ENCODE peak calls at places on chromosome 21, in eight cellular contexts. One of them, this sample, is unnamed. For H3K9me3, the result is how much of the 10 kb centered on the place peaks cover.

GRCh38 chr21:31220567-31220966 is 123.5 kb downstream of the TIAM1 start:
- ATAC-seq in lung: peak
- ATAC-seq in thoracic aorta: no peak
- ATAC-seq in left lung: no peak
- ATAC-seq in pancreas: no peak
- ATAC-seq in right cardiac atrium: peak
- ATAC-seq in psoas muscle: no peak
- ATAC-seq in HCT116: peak
- ATAC-seq in this sample: no peak

GRCh38 chr21:18249542-18250152 is 5.0 kb downstream of the CHODL start:
- ATAC-seq in thoracic aorta: no peak
- ATAC-seq in HCT116: no peak
- ATAC-seq in left lung: no peak
- ATAC-seq in psoas muscle: no peak
- ATAC-seq in lung: no peak
- ATAC-seq in right cardiac atrium: no peak
- ATAC-seq in pancreas: no peak
- ATAC-seq in this sample: no peak

GRCh38 chr21:18060402-18060801 is 184.2 kb upstream of the CHODL start:
- ATAC-seq in left lung: no peak
- ATAC-seq in psoas muscle: no peak
- ATAC-seq in HCT116: no peak
- ATAC-seq in right cardiac atrium: no peak
- ATAC-seq in pancreas: no peak
- ATAC-seq in lung: no peak
- ATAC-seq in thoracic aorta: no peak
- ATAC-seq in this sample: no peak

GRCh38 chr21:42534361-42534900 is 20.8 kb downstream of the SLC37A1 start:
- ATAC-seq in thoracic aorta: no peak
- ATAC-seq in pancreas: peak
- ATAC-seq in right cardiac atrium: peak
- ATAC-seq in psoas muscle: no peak
- ATAC-seq in lung: no peak
- ATAC-seq in left lung: peak
- ATAC-seq in HCT116: no peak
- ATAC-seq in this sample: peak

GRCh38 chr21:18951291-18952038 is 547.9 kb upstream of the TMPRSS15 start:
- ATAC-seq in left lung: peak
- ATAC-seq in pancreas: peak
- ATAC-seq in lung: no peak
- ATAC-seq in psoas muscle: no peak
- ATAC-seq in thoracic aorta: no peak
- ATAC-seq in right cardiac atrium: peak
- ATAC-seq in HCT116: no peak
- ATAC-seq in this sample: no peak

GRCh38 chr21:28521932-28522826 is 470.5 kb downstream of the LTN1 start:
- ATAC-seq in lung: no peak
- ATAC-seq in left lung: peak
- ATAC-seq in HCT116: no peak
- ATAC-seq in psoas muscle: no peak
- ATAC-seq in thoracic aorta: no peak
- ATAC-seq in right cardiac atrium: peak
- ATAC-seq in pancreas: peak
- ATAC-seq in this sample: peak

GRCh38 chr21:15028186-15028585 is 36.6 kb downstream of the NRIP1 start:
- ATAC-seq in left lung: peak
- ATAC-seq in right cardiac atrium: no peak
- ATAC-seq in thoracic aorta: no peak
- ATAC-seq in psoas muscle: no peak
- ATAC-seq in HCT116: no peak
- ATAC-seq in lung: no peak
- ATAC-seq in pancreas: no peak
- ATAC-seq in this sample: no peak

GRCh38 chr21:27145134-27145798 is 178.4 kb upstream of the ADAMTS5 start:
- ATAC-seq in lung: no peak
- ATAC-seq in pancreas: peak
- ATAC-seq in psoas muscle: no peak
- ATAC-seq in HCT116: no peak
- ATAC-seq in thoracic aorta: no peak
- ATAC-seq in right cardiac atrium: no peak
- ATAC-seq in left lung: no peak
- ATAC-seq in this sample: no peak

GRCh38 chr21:42526379-42526727 is 12.7 kb downstream of the SLC37A1 start:
- ATAC-seq in right cardiac atrium: peak
- ATAC-seq in thoracic aorta: no peak
- ATAC-seq in left lung: no peak
- ATAC-seq in pancreas: peak
- ATAC-seq in psoas muscle: no peak
- ATAC-seq in HCT116: no peak
- ATAC-seq in lung: no peak
- ATAC-seq in this sample: no peak

GRCh38 chr21:32423846-32424535 is 11.5 kb downstream of the EVA1C start:
- ATAC-seq in psoas muscle: no peak
- ATAC-seq in thoracic aorta: no peak
- ATAC-seq in left lung: no peak
- ATAC-seq in lung: no peak
- ATAC-seq in pancreas: no peak
- ATAC-seq in HCT116: no peak
- ATAC-seq in right cardiac atrium: no peak
- ATAC-seq in this sample: no peak

GRCh38 chr21:46017695-46018094 is 36.1 kb downstream of the COL6A1 start:
- ATAC-seq in psoas muscle: no peak
- ATAC-seq in right cardiac atrium: no peak
- ATAC-seq in lung: no peak
- ATAC-seq in pancreas: no peak
- ATAC-seq in thoracic aorta: no peak
- ATAC-seq in left lung: no peak
- ATAC-seq in HCT116: no peak
- ATAC-seq in this sample: no peak

GRCh38 chr21:38140192-38140905 is 116.4 kb upstream of the KCNJ15 start:
- ATAC-seq in left lung: peak
- ATAC-seq in thoracic aorta: no peak
- ATAC-seq in lung: peak
- ATAC-seq in HCT116: no peak
- ATAC-seq in pancreas: peak
- ATAC-seq in right cardiac atrium: peak
- ATAC-seq in psoas muscle: no peak
- ATAC-seq in this sample: no peak

GRCh38 chr21:15224346-15225086 is 159.7 kb upstream of the NRIP1 start:
- ATAC-seq in thoracic aorta: no peak
- ATAC-seq in lung: no peak
- ATAC-seq in HCT116: peak
- ATAC-seq in pancreas: no peak
- ATAC-seq in psoas muscle: peak
- ATAC-seq in right cardiac atrium: no peak
- ATAC-seq in left lung: peak
- ATAC-seq in this sample: no peak

GRCh38 chr21:15094706-15095105 is 29.9 kb upstream of the NRIP1 start:
- ATAC-seq in HCT116: no peak
- ATAC-seq in thoracic aorta: no peak
- ATAC-seq in psoas muscle: peak
- ATAC-seq in lung: no peak
- ATAC-seq in left lung: no peak
- ATAC-seq in right cardiac atrium: no peak
- ATAC-seq in pancreas: no peak
- ATAC-seq in this sample: no peak

GRCh38 chr21:15293251-15293650 is 228.5 kb upstream of the NRIP1 start:
- ATAC-seq in right cardiac atrium: peak
- ATAC-seq in HCT116: peak
- ATAC-seq in lung: no peak
- ATAC-seq in left lung: peak
- ATAC-seq in pancreas: peak
- ATAC-seq in psoas muscle: no peak
- ATAC-seq in thoracic aorta: no peak
- ATAC-seq in this sample: peak

GRCh38 chr21:39867198-39867650 is at the start of gene PCP4:
- ATAC-seq in lung: no peak
- ATAC-seq in left lung: peak
- ATAC-seq in HCT116: peak
- ATAC-seq in right cardiac atrium: no peak
- ATAC-seq in thoracic aorta: no peak
- ATAC-seq in pancreas: peak
- ATAC-seq in psoas muscle: no peak
- ATAC-seq in this sample: peak

GRCh38 chr21:16124397-16125130 is 394.8 kb downstream of the USP25 start:
- ATAC-seq in left lung: peak
- ATAC-seq in thoracic aorta: no peak
- ATAC-seq in right cardiac atrium: no peak
- ATAC-seq in pancreas: no peak
- ATAC-seq in psoas muscle: no peak
- ATAC-seq in HCT116: no peak
- ATAC-seq in lung: no peak
- ATAC-seq in this sample: peak

GRCh38 chr21:34166468-34166867 is 93.1 kb downstream of the MRPS6 start:
- ATAC-seq in right cardiac atrium: no peak
- ATAC-seq in lung: no peak
- ATAC-seq in psoas muscle: no peak
- ATAC-seq in left lung: no peak
- ATAC-seq in thoracic aorta: no peak
- ATAC-seq in pancreas: no peak
- ATAC-seq in HCT116: no peak
- ATAC-seq in this sample: no peak
- H3K9me3 ChIP-seq in right cardiac atrium: under half
- H3K9me3 ChIP-seq in lung: under half
- H3K9me3 ChIP-seq in psoas muscle: half or more
- H3K9me3 ChIP-seq in left lung: half or more
- H3K9me3 ChIP-seq in thoracic aorta: under half
- H3K9me3 ChIP-seq in pancreas: under half
- H3K9me3 ChIP-seq in HCT116: under half
- H3K9me3 ChIP-seq in this sample: under half

GRCh38 chr21:34560609-34561008 is 48.6 kb upstream of the KCNE1 start:
- ATAC-seq in HCT116: no peak
- ATAC-seq in left lung: no peak
- ATAC-seq in right cardiac atrium: no peak
- ATAC-seq in psoas muscle: no peak
- ATAC-seq in lung: no peak
- ATAC-seq in pancreas: no peak
- ATAC-seq in thoracic aorta: no peak
- ATAC-seq in this sample: no peak

GRCh38 chr21:34570315-34570714 is 44.6 kb downstream of the RCAN1 start:
- ATAC-seq in thoracic aorta: no peak
- ATAC-seq in psoas muscle: no peak
- ATAC-seq in right cardiac atrium: no peak
- ATAC-seq in left lung: peak
- ATAC-seq in pancreas: no peak
- ATAC-seq in HCT116: no peak
- ATAC-seq in lung: no peak
- ATAC-seq in this sample: no peak

GRCh38 chr21:34569381-34569979 is 45.4 kb downstream of the RCAN1 start:
- ATAC-seq in pancreas: no peak
- ATAC-seq in lung: no peak
- ATAC-seq in psoas muscle: no peak
- ATAC-seq in left lung: no peak
- ATAC-seq in HCT116: no peak
- ATAC-seq in thoracic aorta: no peak
- ATAC-seq in right cardiac atrium: no peak
- ATAC-seq in this sample: no peak

GRCh38 chr21:34567574-34567973 is 47.3 kb downstream of the RCAN1 start:
- ATAC-seq in right cardiac atrium: no peak
- ATAC-seq in thoracic aorta: no peak
- ATAC-seq in lung: no peak
- ATAC-seq in pancreas: no peak
- ATAC-seq in HCT116: no peak
- ATAC-seq in psoas muscle: no peak
- ATAC-seq in left lung: peak
- ATAC-seq in this sample: no peak

DNA sequence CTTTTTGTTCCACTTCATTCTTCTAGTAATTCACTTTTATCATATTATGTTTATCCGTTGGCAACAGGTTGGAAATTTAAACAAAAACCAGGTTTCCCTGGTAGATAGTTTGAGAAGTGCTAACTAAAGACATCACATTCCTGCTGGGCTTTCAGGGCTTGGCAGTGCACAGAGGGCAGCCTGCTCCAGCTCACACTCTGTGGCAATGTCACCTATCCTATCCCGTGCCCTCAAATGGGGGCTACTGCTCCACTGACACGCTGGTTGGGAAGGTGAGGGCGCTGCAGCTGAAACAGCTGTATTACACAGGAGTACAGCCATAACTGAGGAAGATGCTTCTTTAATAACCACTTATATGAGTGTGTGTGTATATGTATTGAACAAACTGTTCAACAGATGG is 49.7 kb downstream of the RCAN1 start:
- ATAC-seq in lung: no peak
- ATAC-seq in left lung: no peak
- ATAC-seq in HCT116: no peak
- ATAC-seq in psoas muscle: no peak
- ATAC-seq in pancreas: no peak
- ATAC-seq in right cardiac atrium: peak
- ATAC-seq in thoracic aorta: no peak
- ATAC-seq in this sample: no peak
- H3K4me3 ChIP-seq in lung: no peak
- H3K4me3 ChIP-seq in left lung: no peak
- H3K4me3 ChIP-seq in HCT116: no peak
- H3K4me3 ChIP-seq in psoas muscle: no peak
- H3K4me3 ChIP-seq in pancreas: no peak
- H3K4me3 ChIP-seq in right cardiac atrium: no peak
- H3K4me3 ChIP-seq in thoracic aorta: no peak
- H3K4me3 ChIP-seq in this sample: no peak

GRCh38 chr21:44579833-44580144 is 615 bp downstream of the KRTAP10-5 start:
- ATAC-seq in pancreas: no peak
- ATAC-seq in psoas muscle: no peak
- ATAC-seq in thoracic aorta: no peak
- ATAC-seq in lung: no peak
- ATAC-seq in left lung: no peak
- ATAC-seq in right cardiac atrium: no peak
- ATAC-seq in HCT116: no peak
- ATAC-seq in this sample: no peak
- H3K9me3 ChIP-seq in pancreas: under half
- H3K9me3 ChIP-seq in psoas muscle: under half
- H3K9me3 ChIP-seq in thoracic aorta: under half
- H3K9me3 ChIP-seq in lung: under half
- H3K9me3 ChIP-seq in left lung: under half
- H3K9me3 ChIP-seq in right cardiac atrium: under half
- H3K9me3 ChIP-seq in HCT116: under half
- H3K9me3 ChIP-seq in this sample: half or more

GRCh38 chr21:44702973-44703730 is 6.2 kb downstream of the KRTAP10-12 start:
- ATAC-seq in right cardiac atrium: no peak
- ATAC-seq in thoracic aorta: no peak
- ATAC-seq in HCT116: no peak
- ATAC-seq in lung: no peak
- ATAC-seq in left lung: no peak
- ATAC-seq in pancreas: peak
- ATAC-seq in psoas muscle: no peak
- ATAC-seq in this sample: no peak

GRCh38 chr21:44702111-44702972 is 5.4 kb downstream of the KRTAP10-12 start:
- ATAC-seq in pancreas: no peak
- ATAC-seq in lung: no peak
- ATAC-seq in left lung: no peak
- ATAC-seq in thoracic aorta: no peak
- ATAC-seq in right cardiac atrium: no peak
- ATAC-seq in psoas muscle: no peak
- ATAC-seq in HCT116: no peak
- ATAC-seq in this sample: no peak

GRCh38 chr21:44706026-44706705 is 5.2 kb downstream of the TSPEAR start:
- ATAC-seq in right cardiac atrium: no peak
- ATAC-seq in lung: no peak
- ATAC-seq in pancreas: no peak
- ATAC-seq in HCT116: no peak
- ATAC-seq in thoracic aorta: no peak
- ATAC-seq in psoas muscle: no peak
- ATAC-seq in left lung: no peak
- ATAC-seq in this sample: no peak

GRCh38 chr21:44703731-44704635 is 7.0 kb downstream of the KRTAP10-12 start:
- ATAC-seq in HCT116: no peak
- ATAC-seq in lung: no peak
- ATAC-seq in thoracic aorta: no peak
- ATAC-seq in right cardiac atrium: no peak
- ATAC-seq in psoas muscle: no peak
- ATAC-seq in left lung: no peak
- ATAC-seq in pancreas: no peak
- ATAC-seq in this sample: no peak

GRCh38 chr21:44704636-44705001 is 6.8 kb downstream of the TSPEAR start:
- ATAC-seq in HCT116: no peak
- ATAC-seq in right cardiac atrium: no peak
- ATAC-seq in pancreas: no peak
- ATAC-seq in psoas muscle: no peak
- ATAC-seq in lung: no peak
- ATAC-seq in left lung: no peak
- ATAC-seq in thoracic aorta: no peak
- ATAC-seq in this sample: no peak
- H3K4me3 ChIP-seq in HCT116: no peak
- H3K4me3 ChIP-seq in right cardiac atrium: no peak
- H3K4me3 ChIP-seq in pancreas: no peak
- H3K4me3 ChIP-seq in psoas muscle: no peak
- H3K4me3 ChIP-seq in lung: no peak
- H3K4me3 ChIP-seq in left lung: no peak
- H3K4me3 ChIP-seq in thoracic aorta: no peak
- H3K4me3 ChIP-seq in this sample: no peak